ENCODE peak calls at places on chromosomes 1 and 21, in nine cellular contexts. One of them, this sample, is unnamed.

GRCh38 chr1:13588946-13589345 is 5.3 kb downstream of the PDPN start:
- DNase-seq in fibroblast of villous mesenchyme: no peak
- DNase-seq in tibial nerve: no peak
- DNase-seq in Caco-2: no peak
- DNase-seq in choroid plexus epithelial cell: no peak
- DNase-seq in OCI-LY7: no peak
- DNase-seq in cardiac muscle cell: no peak
- DNase-seq in SK-N-SH: no peak
- DNase-seq in suprapubic skin: no peak
- DNase-seq in this sample: no peak

GRCh38 chr1:74197255-74197654 is 721 bp downstream of the LRRIQ3 start:
- DNase-seq in fibroblast of villous mesenchyme: no peak
- DNase-seq in tibial nerve: no peak
- DNase-seq in Caco-2: no peak
- DNase-seq in choroid plexus epithelial cell: no peak
- DNase-seq in OCI-LY7: no peak
- DNase-seq in cardiac muscle cell: no peak
- DNase-seq in SK-N-SH: no peak
- DNase-seq in suprapubic skin: no peak
- DNase-seq in this sample: no peak

GRCh38 chr1:54325705-54326461 is 80.3 kb downstream of the SSBP3 start:
- DNase-seq in fibroblast of villous mesenchyme: no peak
- DNase-seq in tibial nerve: no peak
- DNase-seq in Caco-2: no peak
- DNase-seq in choroid plexus epithelial cell: no peak
- DNase-seq in OCI-LY7: no peak
- DNase-seq in cardiac muscle cell: no peak
- DNase-seq in SK-N-SH: peak; percentile 78
- DNase-seq in suprapubic skin: no peak
- DNase-seq in this sample: no peak

GRCh38 chr21:41604583-41605041 is 96.7 kb upstream of the TMPRSS2 start:
- DNase-seq in fibroblast of villous mesenchyme: no peak
- DNase-seq in tibial nerve: no peak
- DNase-seq in Caco-2: no peak
- DNase-seq in choroid plexus epithelial cell: no peak
- DNase-seq in OCI-LY7: no peak
- DNase-seq in cardiac muscle cell: no peak
- DNase-seq in SK-N-SH: no peak
- DNase-seq in suprapubic skin: no peak
- DNase-seq in this sample: no peak

GRCh38 chr1:91572044-91572443 is 71.4 kb downstream of the CDC7 start:
- DNase-seq in fibroblast of villous mesenchyme: no peak
- DNase-seq in tibial nerve: no peak
- DNase-seq in Caco-2: no peak
- DNase-seq in choroid plexus epithelial cell: no peak
- DNase-seq in OCI-LY7: peak; percentile 67
- DNase-seq in cardiac muscle cell: no peak
- DNase-seq in SK-N-SH: no peak
- DNase-seq in suprapubic skin: no peak
- DNase-seq in this sample: no peak

GRCh38 chr1:153945131-153945794 is 1.3 kb downstream of the DENND4B start:
- DNase-seq in fibroblast of villous mesenchyme: peak; percentile 54
- DNase-seq in tibial nerve: no peak
- DNase-seq in Caco-2: no peak
- DNase-seq in choroid plexus epithelial cell: peak; percentile 70
- DNase-seq in OCI-LY7: peak; percentile 84
- DNase-seq in cardiac muscle cell: peak; percentile 56
- DNase-seq in SK-N-SH: peak; percentile 49
- DNase-seq in suprapubic skin: no peak
- DNase-seq in this sample: peak; percentile 53

GRCh38 chr1:81803423-81804103 is 2.8 kb downstream of the ADGRL2 start:
- DNase-seq in fibroblast of villous mesenchyme: peak; percentile 7
- DNase-seq in tibial nerve: no peak
- DNase-seq in Caco-2: no peak
- DNase-seq in choroid plexus epithelial cell: peak; percentile 32
- DNase-seq in OCI-LY7: no peak
- DNase-seq in cardiac muscle cell: peak; percentile 50
- DNase-seq in SK-N-SH: peak; percentile 14
- DNase-seq in suprapubic skin: no peak
- DNase-seq in this sample: no peak

GRCh38 chr1:119482517-119483425 is 24.2 kb upstream of the HSD3B1 start:
- DNase-seq in fibroblast of villous mesenchyme: no peak
- DNase-seq in tibial nerve: no peak
- DNase-seq in Caco-2: peak; percentile 53
- DNase-seq in choroid plexus epithelial cell: no peak
- DNase-seq in OCI-LY7: no peak
- DNase-seq in cardiac muscle cell: no peak
- DNase-seq in SK-N-SH: no peak
- DNase-seq in suprapubic skin: no peak
- DNase-seq in this sample: no peak

GRCh38 chr1:105138445-105138821 is 1388.7 kb downstream of the AMY1C start:
- DNase-seq in fibroblast of villous mesenchyme: no peak
- DNase-seq in tibial nerve: no peak
- DNase-seq in Caco-2: no peak
- DNase-seq in choroid plexus epithelial cell: no peak
- DNase-seq in OCI-LY7: no peak
- DNase-seq in cardiac muscle cell: peak; percentile 0
- DNase-seq in SK-N-SH: peak; percentile 16
- DNase-seq in suprapubic skin: no peak
- DNase-seq in this sample: no peak

GRCh38 chr1:184986250-184986649 is 11.9 kb upstream of the NIBAN1 start:
- DNase-seq in fibroblast of villous mesenchyme: peak; percentile 46
- DNase-seq in tibial nerve: no peak
- DNase-seq in Caco-2: no peak
- DNase-seq in choroid plexus epithelial cell: peak; percentile 76
- DNase-seq in OCI-LY7: no peak
- DNase-seq in cardiac muscle cell: peak; percentile 69
- DNase-seq in SK-N-SH: no peak
- DNase-seq in suprapubic skin: no peak
- DNase-seq in this sample: peak; percentile 53

GRCh38 chr1:211135342-211135950 is 1.5 kb upstream of the KCNH1 start:
- DNase-seq in fibroblast of villous mesenchyme: peak; percentile 61
- DNase-seq in tibial nerve: no peak
- DNase-seq in Caco-2: no peak
- DNase-seq in choroid plexus epithelial cell: peak; percentile 74
- DNase-seq in OCI-LY7: peak; percentile 28
- DNase-seq in cardiac muscle cell: peak; percentile 68
- DNase-seq in SK-N-SH: peak; percentile 47
- DNase-seq in suprapubic skin: no peak
- DNase-seq in this sample: peak; percentile 70

GRCh38 chr1:112388436-112388835 is 7.6 kb upstream of the CTTNBP2NL start:
- DNase-seq in fibroblast of villous mesenchyme: no peak
- DNase-seq in tibial nerve: no peak
- DNase-seq in Caco-2: no peak
- DNase-seq in choroid plexus epithelial cell: peak; percentile 36
- DNase-seq in OCI-LY7: no peak
- DNase-seq in cardiac muscle cell: peak; percentile 27
- DNase-seq in SK-N-SH: no peak
- DNase-seq in suprapubic skin: no peak
- DNase-seq in this sample: peak; percentile 32

GRCh38 chr1:39720094-39720999 is 18.3 kb upstream of the PPIE start:
- DNase-seq in fibroblast of villous mesenchyme: peak; percentile 75
- DNase-seq in tibial nerve: no peak
- DNase-seq in Caco-2: no peak
- DNase-seq in choroid plexus epithelial cell: peak; percentile 82
- DNase-seq in OCI-LY7: peak; percentile 76
- DNase-seq in cardiac muscle cell: peak; percentile 80
- DNase-seq in SK-N-SH: peak; percentile 48
- DNase-seq in suprapubic skin: no peak
- DNase-seq in this sample: peak; percentile 60

GRCh38 chr1:22208265-22208972 is 65.5 kb upstream of the WNT4 start:
- DNase-seq in fibroblast of villous mesenchyme: no peak
- DNase-seq in tibial nerve: no peak
- DNase-seq in Caco-2: peak; percentile 17
- DNase-seq in choroid plexus epithelial cell: no peak
- DNase-seq in OCI-LY7: no peak
- DNase-seq in cardiac muscle cell: no peak
- DNase-seq in SK-N-SH: peak; percentile 59
- DNase-seq in suprapubic skin: no peak
- DNase-seq in this sample: no peak
- TF ChIP-seq CTCF in fibroblast of villous mesenchyme: no peak
- TF ChIP-seq CTCF in tibial nerve: no peak
- TF ChIP-seq CTCF in Caco-2: no peak
- TF ChIP-seq CTCF in choroid plexus epithelial cell: peak; percentile 8
- TF ChIP-seq CTCF in OCI-LY7: no peak
- TF ChIP-seq CTCF in cardiac muscle cell: no peak
- TF ChIP-seq CTCF in SK-N-SH: no peak
- TF ChIP-seq CTCF in suprapubic skin: no peak
- TF ChIP-seq CTCF in this sample: peak; percentile 16

GRCh38 chr1:44031051-44031899 is at the start of gene SLC6A9:
- DNase-seq in fibroblast of villous mesenchyme: peak; percentile 88
- DNase-seq in tibial nerve: no peak
- DNase-seq in Caco-2: peak; percentile 60
- DNase-seq in choroid plexus epithelial cell: peak; percentile 88
- DNase-seq in OCI-LY7: peak; percentile 70
- DNase-seq in cardiac muscle cell: peak; percentile 93
- DNase-seq in SK-N-SH: peak; percentile 54
- DNase-seq in suprapubic skin: no peak
- DNase-seq in this sample: peak; percentile 85

GRCh38 chr1:44033756-44034155 is 2.5 kb upstream of the SLC6A9 start:
- DNase-seq in fibroblast of villous mesenchyme: no peak
- DNase-seq in tibial nerve: no peak
- DNase-seq in Caco-2: no peak
- DNase-seq in choroid plexus epithelial cell: no peak
- DNase-seq in OCI-LY7: no peak
- DNase-seq in cardiac muscle cell: peak; percentile 22
- DNase-seq in SK-N-SH: peak; percentile 9
- DNase-seq in suprapubic skin: no peak
- DNase-seq in this sample: no peak

GRCh38 chr1:44030606-44031050 is 634 bp downstream of the SLC6A9 start:
- DNase-seq in fibroblast of villous mesenchyme: peak; percentile 39
- DNase-seq in tibial nerve: no peak
- DNase-seq in Caco-2: no peak
- DNase-seq in choroid plexus epithelial cell: peak; percentile 50
- DNase-seq in OCI-LY7: peak; percentile 78
- DNase-seq in cardiac muscle cell: peak; percentile 49
- DNase-seq in SK-N-SH: peak; percentile 88
- DNase-seq in suprapubic skin: no peak
- DNase-seq in this sample: peak; percentile 28

GRCh38 chr1:44033041-44033575 is 1.8 kb upstream of the SLC6A9 start:
- DNase-seq in fibroblast of villous mesenchyme: no peak
- DNase-seq in tibial nerve: no peak
- DNase-seq in Caco-2: no peak
- DNase-seq in choroid plexus epithelial cell: no peak
- DNase-seq in OCI-LY7: no peak
- DNase-seq in cardiac muscle cell: no peak
- DNase-seq in SK-N-SH: no peak
- DNase-seq in suprapubic skin: no peak
- DNase-seq in this sample: no peak

GRCh38 chr1:44031900-44032817 is 897 bp upstream of the SLC6A9 start:
- DNase-seq in fibroblast of villous mesenchyme: no peak
- DNase-seq in tibial nerve: no peak
- DNase-seq in Caco-2: peak; percentile 53
- DNase-seq in choroid plexus epithelial cell: no peak
- DNase-seq in OCI-LY7: no peak
- DNase-seq in cardiac muscle cell: no peak
- DNase-seq in SK-N-SH: peak; percentile 9
- DNase-seq in suprapubic skin: no peak
- DNase-seq in this sample: no peak
- H3K4me3 ChIP-seq in fibroblast of villous mesenchyme: peak overlapping the region; percentile 87
- H3K4me3 ChIP-seq in tibial nerve: no peak overlapping the region
- H3K4me3 ChIP-seq in Caco-2: no peak overlapping the region
- H3K4me3 ChIP-seq in choroid plexus epithelial cell: peak overlapping the region; percentile 80
- H3K4me3 ChIP-seq in OCI-LY7: peak overlapping the region; percentile 98
- H3K4me3 ChIP-seq in cardiac muscle cell: peak overlapping the region; percentile 77
- H3K4me3 ChIP-seq in SK-N-SH: no peak overlapping the region
- H3K4me3 ChIP-seq in suprapubic skin: peak overlapping the region; percentile 81
- H3K4me3 ChIP-seq in this sample: peak overlapping the region; percentile 81

GRCh38 chr1:201540846-201541735 is 2.2 kb downstream of the NAV1 start:
- DNase-seq in fibroblast of villous mesenchyme: no peak
- DNase-seq in tibial nerve: no peak
- DNase-seq in Caco-2: no peak
- DNase-seq in choroid plexus epithelial cell: no peak
- DNase-seq in OCI-LY7: peak; percentile 45
- DNase-seq in cardiac muscle cell: no peak
- DNase-seq in SK-N-SH: no peak
- DNase-seq in suprapubic skin: peak; percentile 50
- DNase-seq in this sample: no peak

GRCh38 chr1:201543871-201544521 is 5.1 kb downstream of the NAV1 start:
- DNase-seq in fibroblast of villous mesenchyme: peak; percentile 72
- DNase-seq in tibial nerve: no peak
- DNase-seq in Caco-2: no peak
- DNase-seq in choroid plexus epithelial cell: peak; percentile 32
- DNase-seq in OCI-LY7: no peak
- DNase-seq in cardiac muscle cell: no peak
- DNase-seq in SK-N-SH: no peak
- DNase-seq in suprapubic skin: peak; percentile 65
- DNase-seq in this sample: peak; percentile 52

GRCh38 chr1:201544710-201545109 is 5.8 kb downstream of the NAV1 start:
- DNase-seq in fibroblast of villous mesenchyme: no peak
- DNase-seq in tibial nerve: no peak
- DNase-seq in Caco-2: no peak
- DNase-seq in choroid plexus epithelial cell: no peak
- DNase-seq in OCI-LY7: no peak
- DNase-seq in cardiac muscle cell: no peak
- DNase-seq in SK-N-SH: no peak
- DNase-seq in suprapubic skin: no peak
- DNase-seq in this sample: no peak

GRCh38 chr1:201542166-201543045 is 3.5 kb downstream of the NAV1 start:
- DNase-seq in fibroblast of villous mesenchyme: peak; percentile 81
- DNase-seq in tibial nerve: no peak
- DNase-seq in Caco-2: no peak
- DNase-seq in choroid plexus epithelial cell: peak; percentile 75
- DNase-seq in OCI-LY7: no peak
- DNase-seq in cardiac muscle cell: peak; percentile 70
- DNase-seq in SK-N-SH: no peak
- DNase-seq in suprapubic skin: peak; percentile 76
- DNase-seq in this sample: peak; percentile 83

GRCh38 chr1:201546093-201546492 is 7.2 kb downstream of the NAV1 start:
- DNase-seq in fibroblast of villous mesenchyme: no peak
- DNase-seq in tibial nerve: no peak
- DNase-seq in Caco-2: no peak
- DNase-seq in choroid plexus epithelial cell: no peak
- DNase-seq in OCI-LY7: no peak
- DNase-seq in cardiac muscle cell: no peak
- DNase-seq in SK-N-SH: peak; percentile 35
- DNase-seq in suprapubic skin: peak; percentile 49
- DNase-seq in this sample: no peak
- TF ChIP-seq CTCF in fibroblast of villous mesenchyme: peak; percentile 17
- TF ChIP-seq CTCF in tibial nerve: no peak
- TF ChIP-seq CTCF in Caco-2: no peak
- TF ChIP-seq CTCF in choroid plexus epithelial cell: peak; percentile 12
- TF ChIP-seq CTCF in OCI-LY7: peak; percentile 50
- TF ChIP-seq CTCF in cardiac muscle cell: no peak
- TF ChIP-seq CTCF in SK-N-SH: peak; percentile 23
- TF ChIP-seq CTCF in suprapubic skin: no peak
- TF ChIP-seq CTCF in this sample: no peak

DNA sequence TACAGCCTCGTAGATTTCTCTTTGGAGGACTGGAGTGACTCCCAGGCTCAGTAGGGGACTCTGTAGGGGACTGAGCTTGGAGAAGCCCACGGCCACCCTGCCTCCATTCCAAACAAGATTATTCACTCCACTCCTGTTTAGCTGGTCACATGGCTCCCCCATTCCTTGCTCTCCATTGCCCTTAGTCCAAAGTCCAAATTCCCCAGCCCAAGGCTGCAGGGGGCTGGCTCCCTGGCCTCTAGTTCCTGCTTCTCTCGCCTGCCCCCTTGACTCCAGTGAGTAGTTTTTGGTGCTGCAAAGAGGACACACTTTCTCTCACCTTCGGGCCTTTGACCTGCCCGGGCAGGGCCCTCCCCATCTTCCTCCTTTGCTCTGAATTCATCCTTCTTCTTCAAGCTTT is 403.3 kb downstream of the KIF26B start:
- DNase-seq in fibroblast of villous mesenchyme: no peak
- DNase-seq in tibial nerve: no peak
- DNase-seq in Caco-2: peak; percentile 69
- DNase-seq in choroid plexus epithelial cell: no peak
- DNase-seq in OCI-LY7: no peak
- DNase-seq in cardiac muscle cell: no peak
- DNase-seq in SK-N-SH: no peak
- DNase-seq in suprapubic skin: no peak
- DNase-seq in this sample: no peak
- H3K4me3 ChIP-seq in fibroblast of villous mesenchyme: no peak overlapping the region
- H3K4me3 ChIP-seq in tibial nerve: no peak overlapping the region
- H3K4me3 ChIP-seq in Caco-2: no peak overlapping the region
- H3K4me3 ChIP-seq in choroid plexus epithelial cell: no peak overlapping the region
- H3K4me3 ChIP-seq in OCI-LY7: no peak overlapping the region
- H3K4me3 ChIP-seq in cardiac muscle cell: no peak overlapping the region
- H3K4me3 ChIP-seq in SK-N-SH: no peak overlapping the region
- H3K4me3 ChIP-seq in suprapubic skin: no peak overlapping the region
- H3K4me3 ChIP-seq in this sample: no peak overlapping the region

This sample was measured in AG10803.